ENCODE peak calls at places on chromosomes 7 and 10, in four cellular contexts. H is transverse colon, N is stomach, G is H1. T is an unnamed sample.

GRCh38 chr7:130838738-130839137 is 104.7 kb upstream of the KLF14 start:
- DNase-seq in H (no peak), N (no peak), G (no peak), T (no peak)

GRCh38 chr7:149780056-149780455 is 6.7 kb upstream of the ZNF467 start:
- DNase-seq in H (no peak), N (no peak), G (no peak), T (peak; percentile 68)

GRCh38 chr10:123413353-123413752 is 252.8 kb upstream of the GPR26 start:
- DNase-seq in H (no peak), N (no peak), G (no peak), T (no peak)

GRCh38 chr10:93818086-93818485 is 60.4 kb downstream of the LGI1 start:
- DNase-seq in H (no peak), N (no peak), G (no peak), T (no peak)

GRCh38 chr7:24836084-24836483 is 78.8 kb upstream of the GSDME start:
- DNase-seq in H (no peak), N (no peak), G (no peak), T (no peak)

GRCh38 chr10:27838291-27838690 is 92.7 kb upstream of the MKX start:
- DNase-seq in H (no peak), N (no peak), G (no peak), T (no peak)

GRCh38 chr7:140923358-140924006 is 1.2 kb downstream of the BRAF start:
- DNase-seq in H (no peak), N (no peak), G (no peak), T (no peak)

GRCh38 chr7:50227623-50228618 is 76.6 kb upstream of the IKZF1 start:
- DNase-seq in H (no peak), N (no peak), G (no peak), T (no peak)

GRCh38 chr7:19368540-19368939 is 223.3 kb upstream of the FERD3L start:
- DNase-seq in H (no peak), N (no peak), G (no peak), T (no peak)

GRCh38 chr10:100999742-101000601 is at the start of gene LZTS2:
- DNase-seq in H (peak; percentile 24), N (peak; percentile 49), G (no peak), T (peak; percentile 77)

GRCh38 chr10:25758041-25758457 is 176.0 kb upstream of the MYO3A start:
- DNase-seq in H (no peak), N (no peak), G (no peak), T (no peak)

GRCh38 chr7:131249003-131249402 is 78.7 kb upstream of the MKLN1 start:
- DNase-seq in H (peak; percentile 37), N (no peak), G (no peak), T (no peak)

GRCh38 chr10:96255569-96256335 is 15.6 kb downstream of the BLNK start:
- DNase-seq in H (no peak), N (no peak), G (no peak), T (no peak)

GRCh38 chr7:80312139-80312661 is 177.6 kb downstream of the GNAI1 start:
- DNase-seq in H (peak; percentile 10), N (no peak), G (no peak), T (no peak)

GRCh38 chr10:32787690-32788284 is 170.2 kb downstream of the ITGB1 start:
- DNase-seq in H (no peak), N (no peak), G (no peak), T (peak; percentile 37)

GRCh38 chr10:122699796-122700466 is at the start of gene C10orf120:
- DNase-seq in H (no peak), N (no peak), G (no peak), T (no peak)

GRCh38 chr10:87794285-87794684 is 23.7 kb downstream of the ATAD1 start:
- DNase-seq in H (no peak), N (no peak), G (no peak), T (no peak)

GRCh38 chr10:123203393-123204126 is 49.4 kb downstream of the BUB3 start:
- DNase-seq in H (no peak), N (no peak), G (no peak), T (no peak)

DNA sequence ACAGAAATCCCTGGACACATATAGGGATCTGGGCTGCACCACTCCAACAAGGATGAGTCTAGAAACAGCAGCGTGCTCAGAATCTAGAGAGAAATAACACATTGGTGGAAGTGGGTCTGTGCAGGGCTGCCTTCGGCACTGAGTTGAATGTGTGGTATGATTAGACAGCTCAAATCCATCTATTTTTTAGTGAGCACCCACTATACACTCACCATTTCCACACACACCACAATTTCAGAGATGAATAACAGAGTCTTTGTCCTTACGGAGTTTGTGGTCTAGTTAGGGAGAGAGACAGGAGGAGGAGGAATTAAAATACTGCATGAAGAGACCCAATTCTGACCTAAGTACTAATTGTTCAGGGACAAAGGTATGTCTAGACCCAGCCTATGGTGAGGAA is 44.2 kb downstream of the JAZF1 start:
- DNase-seq in H (no peak), N (no peak), G (no peak), T (no peak)
- H3K27me3 ChIP-seq in H (no peaks in the 10 kb centered on the region), N (no peaks in the 10 kb centered on the region), G (no peaks in the 10 kb centered on the region), T (no peaks in the 10 kb centered on the region)

DNA sequence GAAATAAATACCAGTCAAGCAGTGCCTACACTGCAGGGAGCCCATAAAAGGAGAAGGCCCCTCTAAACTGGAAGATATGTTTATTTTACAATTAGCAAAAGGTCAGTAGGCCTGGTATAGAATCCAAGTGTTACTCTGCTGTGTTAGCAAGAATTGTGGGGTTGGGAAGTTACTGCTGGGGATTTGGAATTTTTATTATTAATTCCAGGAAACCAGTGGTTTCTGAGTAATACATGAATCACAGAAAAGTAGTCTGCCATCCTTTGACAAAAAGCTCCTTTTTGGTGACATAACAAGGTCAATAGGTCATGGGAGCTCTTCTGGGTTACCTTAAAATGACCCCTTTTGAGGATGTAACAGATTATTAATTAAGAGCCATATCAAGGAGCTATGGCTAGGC is 67.4 kb downstream of the ZNF92 start:
- DNase-seq in H (no peak), N (no peak), G (no peak), T (no peak)
- H3K4me1 ChIP-seq in H (no peaks in the 10 kb centered on the region), N (no peaks in the 10 kb centered on the region), G (no peaks in the 10 kb centered on the region), T (no peaks in the 10 kb centered on the region)

GRCh38 chr7:76403780-76404494 is 5.6 kb downstream of the SSC4D start:
- DNase-seq in H (peak; percentile 54), N (no peak), G (no peak), T (peak; percentile 53)
- TF ChIP-seq POLR2AphosphoS5 in H (no peak), N (no peak), G (no peak), T (no peak)

GRCh38 chr7:155526225-155526624 is 20.1 kb downstream of the CNPY1 start:
- DNase-seq in H (no peak), N (no peak), G (no peak), T (no peak)

GRCh38 chr7:155524018-155524556 is 22.3 kb downstream of the CNPY1 start:
- DNase-seq in H (no peak), N (no peak), G (no peak), T (no peak)

GRCh38 chr7:155521743-155522398 is 24.5 kb downstream of the CNPY1 start:
- DNase-seq in H (no peak), N (no peak), G (no peak), T (no peak)

GRCh38 chr7:155521007-155521742 is 25.2 kb downstream of the CNPY1 start:
- DNase-seq in H (no peak), N (no peak), G (no peak), T (no peak)

DNA sequence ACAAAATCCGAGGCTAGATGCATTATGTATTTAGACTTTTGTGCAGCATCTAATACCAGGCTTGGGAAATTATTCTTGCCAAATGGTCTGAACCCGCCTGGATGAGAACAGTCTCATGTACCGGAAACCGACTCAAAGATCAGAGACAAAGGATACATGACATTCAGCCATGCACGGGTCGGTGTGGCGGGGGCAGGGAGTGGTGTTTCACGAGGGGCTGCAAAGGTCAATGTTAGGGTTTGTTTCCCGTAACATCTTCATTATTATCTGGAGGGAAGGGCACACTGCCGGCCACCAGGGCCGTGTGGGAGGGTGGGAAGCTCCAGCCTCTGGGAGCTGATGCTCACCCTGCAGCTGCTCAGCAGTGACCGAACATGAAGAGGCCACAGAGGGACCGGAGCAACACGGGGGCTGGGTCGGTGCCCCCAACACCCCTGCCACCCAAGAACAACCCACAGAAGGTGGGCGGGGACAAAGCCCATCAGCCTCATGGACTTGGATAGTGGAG is 23.1 kb downstream of the CNPY1 start:
- DNase-seq in H (no peak), N (no peak), G (no peak), T (no peak)
- H3K27me3 ChIP-seq in H (peaks cover 64% of the 10 kb centered on the region), N (no peaks in the 10 kb centered on the region), G (peaks cover 5% of the 10 kb centered on the region), T (peaks cover 5% of the 10 kb centered on the region)

T was measured in upper lobe of left lung.